ENCODE peak calls at places on chromosomes 13 and 19, in ten cellular contexts. U is left kidney; Q is WTC11; V is NCI-H1930; H is stimulated activated CD4-positive, alpha-beta T cell treated with anti-CD3 and anti-CD28 coated beads, Interleukin-15, amount 100 ng/mL, for 1 hour; R is transverse colon; X is NCI-H345; B is progenitor cell of endocrine pancreas; E is GOT3; W is activated CD8-positive, alpha-beta T cell treated with anti-CD3 and anti-CD28 coated beads, Interleukin-2, amount 10 ng/mL, durations not matched to agents 7 days and 5 days. M is an unnamed sample.

GRCh38 chr13:79776538-79776937 is 295.6 kb downstream of the NDFIP2 start:
- DNase-seq in U (no peak), Q (no peak), V (no peak), H (no peak), R (peak; percentile 13), X (no peak), B (no peak), E (no peak), W (no peak), M (peak; percentile 7)

GRCh38 chr19:7917292-7918061 is 2.7 kb upstream of the SNAPC2 start:
- DNase-seq in U (peak; percentile 82), Q (peak; percentile 77), V (peak; percentile 39), H (no peak), R (peak; percentile 69), X (peak; percentile 47), B (no peak), E (no peak), W (peak; percentile 68), M (peak; percentile 76)

GRCh38 chr19:3423183-3423829 is 56.9 kb downstream of the NFIC start:
- DNase-seq in U (no peak), Q (no peak), V (no peak), H (no peak), R (no peak), X (no peak), B (no peak), E (no peak), W (no peak), M (no peak)

GRCh38 chr13:33087091-33087490 is 70.9 kb downstream of the KL start:
- DNase-seq in U (no peak), Q (no peak), V (no peak), H (no peak), R (no peak), X (no peak), B (no peak), E (no peak), W (no peak), M (no peak)

GRCh38 chr19:1105873-1106840 is 2.4 kb downstream of the GPX4 start:
- DNase-seq in U (no peak), Q (no peak), V (no peak), H (no peak), R (no peak), X (no peak), B (no peak), E (no peak), W (no peak), M (no peak)

GRCh38 chr13:20492641-20493040 is 33.0 kb downstream of the CRYL1 start:
- DNase-seq in U (no peak), Q (peak; percentile 62), V (no peak), H (no peak), R (peak; percentile 30), X (peak; percentile 3), B (no peak), E (no peak), W (no peak), M (peak; percentile 27)

GRCh38 chr19:7004313-7004931 is 16.8 kb downstream of the MBD3L2B start:
- DNase-seq in U (peak; percentile 69), Q (no peak), V (no peak), H (no peak), R (no peak), X (no peak), B (no peak), E (no peak), W (no peak), M (no peak)

GRCh38 chr13:29509999-29510586 is 85.4 kb downstream of the SLC7A1 start:
- DNase-seq in U (no peak), Q (no peak), V (no peak), H (no peak), R (no peak), X (no peak), B (no peak), E (no peak), W (no peak), M (no peak)

GRCh38 chr19:8609210-8610040 is 1.1 kb downstream of the ADAMTS10 start:
- DNase-seq in U (peak; percentile 89), Q (peak; percentile 72), V (no peak), H (no peak), R (peak; percentile 34), X (no peak), B (peak; percentile 54), E (no peak), W (no peak), M (no peak)

GRCh38 chr13:52738719-52739467 is 727 bp downstream of the CNMD start:
- DNase-seq in U (peak; percentile 65), Q (peak; percentile 68), V (peak; percentile 21), H (no peak), R (no peak), X (no peak), B (peak; percentile 63), E (no peak), W (peak; percentile 30), M (peak; percentile 73)

GRCh38 chr13:66835040-66835628 is 395.0 kb downstream of the PCDH9 start:
- DNase-seq in U (peak; percentile 92), Q (peak; percentile 11), V (no peak), H (no peak), R (peak; percentile 18), X (peak; percentile 95), B (no peak), E (no peak), W (no peak), M (peak; percentile 99)

GRCh38 chr19:29854033-29854432 is 42.2 kb downstream of the CCNE1 start:
- DNase-seq in U (no peak), Q (no peak), V (no peak), H (no peak), R (no peak), X (no peak), B (no peak), E (no peak), W (no peak), M (no peak)

GRCh38 chr13:52344108-52344507 is 61.9 kb downstream of the THSD1 start:
- DNase-seq in U (no peak), Q (no peak), V (no peak), H (no peak), R (no peak), X (no peak), B (no peak), E (no peak), W (no peak), M (no peak)

GRCh38 chr19:39372047-39372802 is 18.7 kb downstream of the PAF1 start:
- DNase-seq in U (peak; percentile 39), Q (no peak), V (no peak), H (no peak), R (peak; percentile 57), X (no peak), B (no peak), E (no peak), W (no peak), M (no peak)

GRCh38 chr13:50401721-50402510 is 386.7 kb downstream of the KCNRG start:
- DNase-seq in U (no peak), Q (no peak), V (no peak), H (no peak), R (no peak), X (no peak), B (no peak), E (no peak), W (no peak), M (no peak)

M was measured in NCI-H69.